ENCODE peak calls at places on chromosomes 1 and 21, in seven cellular contexts. One of them, this sample, is unnamed. For H3K4me1, the result is how much of the 10 kb centered on the place peaks cover.

GRCh38 chr1:21381354-21381753 is 58.6 kb upstream of the NBPF3 start:
- DNase-seq in heart left ventricle: no peak
- DNase-seq in body of pancreas: no peak
- DNase-seq in GM23248: no peak
- DNase-seq in effector memory CD4-positive, alpha-beta T cell: no peak
- DNase-seq in heart right ventricle: peak
- DNase-seq in cardiac muscle cell: no peak
- DNase-seq in this sample: no peak

GRCh38 chr1:44655609-44656008 is 18.7 kb downstream of the TMEM53 start:
- DNase-seq in heart right ventricle: no peak
- DNase-seq in cardiac muscle cell: peak
- DNase-seq in GM23248: peak
- DNase-seq in body of pancreas: peak
- DNase-seq in effector memory CD4-positive, alpha-beta T cell: no peak
- DNase-seq in heart left ventricle: no peak
- DNase-seq in this sample: no peak

GRCh38 chr1:91021686-91022517 is at the start of gene ZNF644:
- DNase-seq in heart left ventricle: peak
- DNase-seq in body of pancreas: peak
- DNase-seq in effector memory CD4-positive, alpha-beta T cell: peak
- DNase-seq in cardiac muscle cell: peak
- DNase-seq in heart right ventricle: peak
- DNase-seq in GM23248: peak
- DNase-seq in this sample: peak

GRCh38 chr1:108877324-108877812 is 583 bp downstream of the GPSM2 start:
- DNase-seq in heart right ventricle: peak
- DNase-seq in effector memory CD4-positive, alpha-beta T cell: no peak
- DNase-seq in GM23248: peak
- DNase-seq in body of pancreas: no peak
- DNase-seq in cardiac muscle cell: peak
- DNase-seq in heart left ventricle: no peak
- DNase-seq in this sample: no peak

GRCh38 chr1:206685749-206686485 is 1.2 kb downstream of the MAPKAPK2 start:
- DNase-seq in heart right ventricle: peak
- DNase-seq in body of pancreas: peak
- DNase-seq in heart left ventricle: peak
- DNase-seq in cardiac muscle cell: peak
- DNase-seq in GM23248: peak
- DNase-seq in effector memory CD4-positive, alpha-beta T cell: peak
- DNase-seq in this sample: peak

GRCh38 chr1:86429830-86430229 is 5.9 kb downstream of the CLCA2 start:
- DNase-seq in effector memory CD4-positive, alpha-beta T cell: no peak
- DNase-seq in GM23248: peak
- DNase-seq in cardiac muscle cell: peak
- DNase-seq in heart left ventricle: no peak
- DNase-seq in heart right ventricle: peak
- DNase-seq in body of pancreas: peak
- DNase-seq in this sample: peak

GRCh38 chr1:95744731-95745130 is 510.7 kb downstream of the RWDD3 start:
- DNase-seq in effector memory CD4-positive, alpha-beta T cell: no peak
- DNase-seq in GM23248: no peak
- DNase-seq in heart left ventricle: no peak
- DNase-seq in body of pancreas: no peak
- DNase-seq in heart right ventricle: no peak
- DNase-seq in cardiac muscle cell: no peak
- DNase-seq in this sample: no peak

GRCh38 chr1:40411843-40412242 is 38.3 kb downstream of the SMAP2 start:
- DNase-seq in body of pancreas: no peak
- DNase-seq in GM23248: no peak
- DNase-seq in cardiac muscle cell: no peak
- DNase-seq in effector memory CD4-positive, alpha-beta T cell: no peak
- DNase-seq in heart left ventricle: no peak
- DNase-seq in heart right ventricle: no peak
- DNase-seq in this sample: no peak

GRCh38 chr1:205370780-205371179 is 14.1 kb upstream of the KLHDC8A start:
- DNase-seq in effector memory CD4-positive, alpha-beta T cell: no peak
- DNase-seq in heart left ventricle: no peak
- DNase-seq in GM23248: no peak
- DNase-seq in cardiac muscle cell: no peak
- DNase-seq in heart right ventricle: no peak
- DNase-seq in body of pancreas: peak
- DNase-seq in this sample: no peak

GRCh38 chr1:107559881-107560280 is 405.1 kb downstream of the VAV3 start:
- DNase-seq in effector memory CD4-positive, alpha-beta T cell: no peak
- DNase-seq in cardiac muscle cell: no peak
- DNase-seq in heart right ventricle: no peak
- DNase-seq in heart left ventricle: no peak
- DNase-seq in body of pancreas: no peak
- DNase-seq in GM23248: peak
- DNase-seq in this sample: no peak

GRCh38 chr21:26846036-26846931 is 1.1 kb upstream of the ADAMTS1 start:
- DNase-seq in body of pancreas: peak
- DNase-seq in heart right ventricle: peak
- DNase-seq in heart left ventricle: peak
- DNase-seq in GM23248: peak
- DNase-seq in effector memory CD4-positive, alpha-beta T cell: no peak
- DNase-seq in cardiac muscle cell: peak
- DNase-seq in this sample: peak

GRCh38 chr1:39159224-39160036 is 45.1 kb upstream of the MACF1 start:
- DNase-seq in body of pancreas: peak
- DNase-seq in heart right ventricle: no peak
- DNase-seq in effector memory CD4-positive, alpha-beta T cell: no peak
- DNase-seq in cardiac muscle cell: no peak
- DNase-seq in GM23248: peak
- DNase-seq in heart left ventricle: no peak
- DNase-seq in this sample: no peak

GRCh38 chr1:181090653-181091126 is 2.2 kb downstream of the IER5 start:
- DNase-seq in GM23248: peak
- DNase-seq in body of pancreas: no peak
- DNase-seq in heart left ventricle: no peak
- DNase-seq in effector memory CD4-positive, alpha-beta T cell: peak
- DNase-seq in heart right ventricle: no peak
- DNase-seq in cardiac muscle cell: no peak
- DNase-seq in this sample: no peak

GRCh38 chr1:92883297-92883696 is 51.5 kb downstream of the RPL5 start:
- DNase-seq in heart left ventricle: no peak
- DNase-seq in cardiac muscle cell: no peak
- DNase-seq in effector memory CD4-positive, alpha-beta T cell: no peak
- DNase-seq in body of pancreas: no peak
- DNase-seq in GM23248: no peak
- DNase-seq in heart right ventricle: no peak
- DNase-seq in this sample: no peak

GRCh38 chr1:243396876-243397275 is 141.0 kb downstream of the SDCCAG8 start:
- DNase-seq in body of pancreas: no peak
- DNase-seq in GM23248: no peak
- DNase-seq in effector memory CD4-positive, alpha-beta T cell: no peak
- DNase-seq in cardiac muscle cell: no peak
- DNase-seq in heart left ventricle: no peak
- DNase-seq in heart right ventricle: no peak
- DNase-seq in this sample: no peak

GRCh38 chr1:88595355-88595754 is 88.7 kb upstream of the PKN2 start:
- DNase-seq in heart left ventricle: no peak
- DNase-seq in heart right ventricle: no peak
- DNase-seq in body of pancreas: no peak
- DNase-seq in GM23248: peak
- DNase-seq in effector memory CD4-positive, alpha-beta T cell: no peak
- DNase-seq in cardiac muscle cell: peak
- DNase-seq in this sample: no peak

GRCh38 chr1:65141394-65141793 is 6.6 kb upstream of the AK4 start:
- DNase-seq in body of pancreas: no peak
- DNase-seq in heart left ventricle: no peak
- DNase-seq in cardiac muscle cell: peak
- DNase-seq in effector memory CD4-positive, alpha-beta T cell: no peak
- DNase-seq in GM23248: peak
- DNase-seq in heart right ventricle: no peak
- DNase-seq in this sample: no peak

GRCh38 chr1:110340207-110340468 is 961 bp downstream of the RBM15 start:
- DNase-seq in heart right ventricle: no peak
- DNase-seq in GM23248: no peak
- DNase-seq in effector memory CD4-positive, alpha-beta T cell: no peak
- DNase-seq in heart left ventricle: no peak
- DNase-seq in cardiac muscle cell: no peak
- DNase-seq in body of pancreas: no peak
- DNase-seq in this sample: no peak
- H3K4me1 ChIP-seq in heart right ventricle: half or more
- H3K4me1 ChIP-seq in GM23248: half or more
- H3K4me1 ChIP-seq in effector memory CD4-positive, alpha-beta T cell: half or more
- H3K4me1 ChIP-seq in heart left ventricle: half or more
- H3K4me1 ChIP-seq in cardiac muscle cell: under half
- H3K4me1 ChIP-seq in body of pancreas: half or more
- H3K4me1 ChIP-seq in this sample: under half

GRCh38 chr21:46304955-46305354 is 18.7 kb downstream of the C21orf58 start:
- DNase-seq in effector memory CD4-positive, alpha-beta T cell: no peak
- DNase-seq in heart left ventricle: no peak
- DNase-seq in GM23248: no peak
- DNase-seq in cardiac muscle cell: no peak
- DNase-seq in body of pancreas: peak
- DNase-seq in heart right ventricle: no peak
- DNase-seq in this sample: no peak

GRCh38 chr21:46304437-46304836 is 18.3 kb downstream of the YBEY start:
- DNase-seq in body of pancreas: no peak
- DNase-seq in GM23248: no peak
- DNase-seq in heart right ventricle: no peak
- DNase-seq in effector memory CD4-positive, alpha-beta T cell: no peak
- DNase-seq in heart left ventricle: no peak
- DNase-seq in cardiac muscle cell: no peak
- DNase-seq in this sample: no peak

GRCh38 chr21:46308431-46308830 is 15.2 kb downstream of the C21orf58 start:
- DNase-seq in cardiac muscle cell: no peak
- DNase-seq in heart right ventricle: no peak
- DNase-seq in body of pancreas: no peak
- DNase-seq in heart left ventricle: no peak
- DNase-seq in effector memory CD4-positive, alpha-beta T cell: no peak
- DNase-seq in GM23248: no peak
- DNase-seq in this sample: no peak

GRCh38 chr21:46311568-46311967 is 12.1 kb downstream of the C21orf58 start:
- DNase-seq in GM23248: no peak
- DNase-seq in heart left ventricle: no peak
- DNase-seq in cardiac muscle cell: no peak
- DNase-seq in heart right ventricle: no peak
- DNase-seq in body of pancreas: no peak
- DNase-seq in effector memory CD4-positive, alpha-beta T cell: no peak
- DNase-seq in this sample: no peak

GRCh38 chr21:46307625-46308024 is 16.0 kb downstream of the C21orf58 start:
- DNase-seq in body of pancreas: no peak
- DNase-seq in heart right ventricle: no peak
- DNase-seq in effector memory CD4-positive, alpha-beta T cell: no peak
- DNase-seq in GM23248: peak
- DNase-seq in cardiac muscle cell: no peak
- DNase-seq in heart left ventricle: no peak
- DNase-seq in this sample: no peak
- H3K4me3 ChIP-seq in body of pancreas: no peak
- H3K4me3 ChIP-seq in heart right ventricle: no peak
- H3K4me3 ChIP-seq in effector memory CD4-positive, alpha-beta T cell: no peak
- H3K4me3 ChIP-seq in GM23248: no peak
- H3K4me3 ChIP-seq in cardiac muscle cell: no peak
- H3K4me3 ChIP-seq in heart left ventricle: no peak
- H3K4me3 ChIP-seq in this sample: no peak

DNA sequence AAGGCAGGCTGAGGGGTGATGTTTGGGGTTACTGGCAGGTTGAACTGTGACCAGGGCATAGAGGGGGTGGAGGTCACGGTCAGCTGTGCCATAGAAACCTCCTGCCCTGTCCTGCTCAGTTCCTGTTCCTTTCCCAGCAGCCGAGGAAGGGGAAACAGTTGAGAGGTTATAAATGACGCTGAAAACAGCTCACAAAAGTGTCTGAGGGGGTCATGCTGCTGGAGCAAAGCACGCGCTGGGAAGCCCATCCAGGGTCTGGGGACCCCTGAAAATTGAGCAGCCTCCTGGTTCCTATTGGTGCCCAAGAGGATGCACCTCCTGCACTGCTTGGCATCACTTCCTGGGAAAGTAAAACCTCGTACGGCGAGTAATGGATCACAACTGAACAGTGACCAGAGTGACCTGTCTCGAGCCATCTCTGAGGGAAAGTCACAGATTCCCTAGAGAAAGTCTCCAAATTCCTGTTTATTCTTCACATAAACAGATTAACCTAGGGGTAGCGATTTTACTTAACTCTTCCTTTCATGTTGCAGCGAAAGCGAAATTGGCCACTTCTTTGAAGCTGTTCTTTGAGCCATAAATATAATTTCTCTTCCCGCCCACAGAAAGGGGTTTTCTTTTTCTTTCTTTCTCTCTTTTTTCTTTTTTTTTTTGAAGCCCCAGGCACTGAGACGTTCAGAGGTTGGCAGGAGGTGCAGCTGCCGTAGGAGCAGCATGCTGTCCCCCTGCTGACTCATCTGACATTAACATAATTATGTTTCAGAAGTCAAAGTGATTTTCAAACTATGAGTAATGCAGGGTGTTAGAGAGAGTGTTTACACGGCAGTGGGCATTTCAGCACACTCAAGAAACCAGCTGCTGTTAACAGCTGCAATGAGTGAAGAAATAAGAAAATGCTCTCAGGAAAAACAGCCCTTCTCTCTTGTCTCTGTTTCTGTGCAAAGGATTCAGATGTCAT is 41.8 kb upstream of the ATF3 start:
- DNase-seq in GM23248: peak
- DNase-seq in cardiac muscle cell: peak
- DNase-seq in body of pancreas: peak
- DNase-seq in heart left ventricle: no peak
- DNase-seq in heart right ventricle: peak
- DNase-seq in effector memory CD4-positive, alpha-beta T cell: peak
- DNase-seq in this sample: no peak
- H3K27ac ChIP-seq in GM23248: no peak
- H3K27ac ChIP-seq in cardiac muscle cell: no peak
- H3K27ac ChIP-seq in body of pancreas: peak
- H3K27ac ChIP-seq in heart left ventricle: peak
- H3K27ac ChIP-seq in heart right ventricle: peak
- H3K27ac ChIP-seq in effector memory CD4-positive, alpha-beta T cell: no peak
- H3K27ac ChIP-seq in this sample: peak

DNA sequence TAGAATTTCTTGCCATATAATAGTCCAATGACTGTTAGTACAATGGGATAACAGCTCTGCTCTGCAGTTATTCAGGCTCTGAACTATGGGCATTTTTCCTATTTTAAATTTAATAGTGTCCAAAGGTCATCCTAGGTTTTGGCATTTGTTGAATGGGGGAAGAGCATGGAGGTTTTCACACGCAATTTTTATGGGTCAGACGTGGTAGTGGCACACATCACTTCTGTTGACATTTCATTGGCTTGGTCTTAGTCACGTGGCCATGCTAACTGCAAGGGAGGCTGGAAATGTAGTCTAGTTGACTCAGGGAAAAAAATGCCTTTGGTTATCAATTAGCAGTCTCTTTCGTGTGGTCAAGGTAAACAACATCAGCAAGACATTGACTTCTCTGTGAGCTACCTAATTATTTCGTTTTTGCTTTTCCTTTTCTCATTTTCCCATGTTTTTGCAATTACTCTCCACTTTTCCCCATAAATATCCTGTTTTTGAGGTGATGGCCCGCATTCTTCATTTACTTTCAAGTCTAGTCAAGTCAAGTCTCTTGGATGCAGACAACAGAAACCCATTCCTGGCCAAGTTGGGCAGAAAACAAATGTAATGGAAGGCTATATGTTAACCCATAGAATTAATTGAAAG is 82.8 kb downstream of the DYRK1A start:
- DNase-seq in body of pancreas: no peak
- DNase-seq in heart right ventricle: no peak
- DNase-seq in GM23248: no peak
- DNase-seq in effector memory CD4-positive, alpha-beta T cell: no peak
- DNase-seq in cardiac muscle cell: no peak
- DNase-seq in heart left ventricle: no peak
- DNase-seq in this sample: no peak
- H3K4me1 ChIP-seq in body of pancreas: under half
- H3K4me1 ChIP-seq in heart right ventricle: half or more
- H3K4me1 ChIP-seq in GM23248: half or more
- H3K4me1 ChIP-seq in effector memory CD4-positive, alpha-beta T cell: under half
- H3K4me1 ChIP-seq in cardiac muscle cell: half or more
- H3K4me1 ChIP-seq in heart left ventricle: half or more
- H3K4me1 ChIP-seq in this sample: under half